ENCODE peak calls at places on chromosome 4, in four cellular contexts. Y is GM10248, X is choroid plexus epithelial cell, I is progenitor cell of endocrine pancreas. A is an unnamed sample.

GRCh38 chr4:147714575-147715401 is 17.1 kb upstream of the ARHGAP10 start:
- DNase-seq in Y (no peak), X (peak), I (no peak), A (peak)

GRCh38 chr4:108029321-108029720 is 39.6 kb downstream of the HADH start:
- DNase-seq in Y (no peak), X (peak), I (no peak), A (no peak)

GRCh38 chr4:88738146-88738545 is 40.5 kb upstream of the NAP1L5 start:
- DNase-seq in Y (no peak), X (no peak), I (no peak), A (no peak)

GRCh38 chr4:3127129-3127528 is 52.6 kb downstream of the HTT start:
- DNase-seq in Y (no peak), X (no peak), I (no peak), A (no peak)

GRCh38 chr4:153222162-153222789 is 18.0 kb downstream of the TRIM2 start:
- DNase-seq in Y (peak), X (peak), I (no peak), A (no peak)

GRCh38 chr4:163866728-163867313 is 372.3 kb downstream of the TMA16 start:
- DNase-seq in Y (no peak), X (no peak), I (no peak), A (no peak)

GRCh38 chr4:56654238-56654632 is 26.9 kb downstream of the HOPX start:
- DNase-seq in Y (no peak), X (peak), I (no peak), A (no peak)

GRCh38 chr4:7852568-7853185 is 87.0 kb downstream of the AFAP1 start:
- DNase-seq in Y (no peak), X (peak), I (no peak), A (no peak)

GRCh38 chr4:61911313-61911756 is 711.2 kb downstream of the ADGRL3 start:
- DNase-seq in Y (no peak), X (peak), I (no peak), A (no peak)

GRCh38 chr4:48047896-48048295 is 31.3 kb downstream of the NIPAL1 start:
- DNase-seq in Y (no peak), X (no peak), I (no peak), A (no peak)

GRCh38 chr4:138035781-138036258 is 206.3 kb downstream of the SLC7A11 start:
- DNase-seq in Y (peak), X (peak), I (no peak), A (no peak)

GRCh38 chr4:78362310-78362709 is 189.3 kb upstream of the ANXA3 start:
- DNase-seq in Y (no peak), X (no peak), I (no peak), A (no peak)

GRCh38 chr4:24226667-24227066 is 336.8 kb upstream of the PPARGC1A start:
- DNase-seq in Y (no peak), X (no peak), I (no peak), A (no peak)

GRCh38 chr4:8920289-8920965 is 48.8 kb upstream of the HMX1 start:
- DNase-seq in Y (peak), X (no peak), I (peak), A (peak)

GRCh38 chr4:87399148-87399547 is 8.2 kb upstream of the HSD17B11 start:
- DNase-seq in Y (no peak), X (no peak), I (no peak), A (no peak)

GRCh38 chr4:12703076-12703475 is 781.1 kb downstream of the RAB28 start:
- DNase-seq in Y (no peak), X (no peak), I (no peak), A (no peak)

GRCh38 chr4:21893136-21893535 is 55.4 kb downstream of the KCNIP4 start:
- DNase-seq in Y (no peak), X (peak), I (no peak), A (no peak)

GRCh38 chr4:998096-998691 is 5.0 kb upstream of the SLC26A1 start:
- DNase-seq in Y (no peak), X (no peak), I (no peak), A (no peak)

GRCh38 chr4:66351761-66352160 is 681.5 kb upstream of the EPHA5 start:
- DNase-seq in Y (no peak), X (peak), I (no peak), A (no peak)

GRCh38 chr4:165331823-165332222 is 4.4 kb downstream of the MSMO1 start:
- DNase-seq in Y (no peak), X (no peak), I (no peak), A (no peak)

GRCh38 chr4:31045724-31046318 is 325.7 kb downstream of the PCDH7 start:
- DNase-seq in Y (no peak), X (peak), I (no peak), A (no peak)

GRCh38 chr4:82372502-82372873 is 1.3 kb downstream of the HNRNPD start:
- DNase-seq in Y (no peak), X (peak), I (no peak), A (peak)

GRCh38 chr4:31539279-31540074 is 819.3 kb downstream of the PCDH7 start:
- DNase-seq in Y (no peak), X (peak), I (no peak), A (no peak)

GRCh38 chr4:112604590-112604989 is 32.1 kb downstream of the ZGRF1 start:
- DNase-seq in Y (peak), X (peak), I (peak), A (no peak)

GRCh38 chr4:36385951-36386561 is 104.6 kb downstream of the DTHD1 start:
- DNase-seq in Y (peak), X (no peak), I (no peak), A (no peak)

GRCh38 chr4:5710065-5710961 is 688 bp upstream of the EVC start:
- DNase-seq in Y (no peak), X (peak), I (no peak), A (no peak)
- TF ChIP-seq CTCF in Y (no peak), X (peak), I (peak), A (peak)

DNA sequence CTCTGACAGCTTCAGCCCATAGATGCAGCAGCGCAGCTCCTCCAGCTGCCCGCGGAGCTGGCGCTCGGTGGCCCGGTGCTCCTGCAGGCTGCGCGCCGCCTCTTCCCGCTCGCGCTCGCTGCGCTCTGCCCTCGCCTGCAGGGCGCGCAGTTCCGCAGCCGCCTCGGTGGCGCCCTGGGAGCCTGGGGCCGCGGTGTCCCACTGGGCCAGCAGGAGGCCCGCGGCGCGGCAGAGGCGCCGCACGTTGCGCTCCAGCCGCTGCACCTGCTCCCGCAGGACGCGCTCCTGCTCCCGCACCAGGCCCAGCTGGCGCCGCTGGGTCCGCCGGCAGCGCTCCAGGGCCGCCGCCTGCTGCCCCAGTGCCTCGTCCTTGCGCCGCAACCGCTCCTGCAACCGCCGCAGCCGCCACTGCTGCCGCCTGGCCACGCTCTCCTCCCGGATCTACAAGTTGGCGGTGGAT is 10.1 kb downstream of the C4orf50 start:
- DNase-seq in Y (no peak), X (no peak), I (peak), A (peak)
- TF ChIP-seq CTCF in Y (no peak), X (no peak), I (peak), A (no peak)

DNA sequence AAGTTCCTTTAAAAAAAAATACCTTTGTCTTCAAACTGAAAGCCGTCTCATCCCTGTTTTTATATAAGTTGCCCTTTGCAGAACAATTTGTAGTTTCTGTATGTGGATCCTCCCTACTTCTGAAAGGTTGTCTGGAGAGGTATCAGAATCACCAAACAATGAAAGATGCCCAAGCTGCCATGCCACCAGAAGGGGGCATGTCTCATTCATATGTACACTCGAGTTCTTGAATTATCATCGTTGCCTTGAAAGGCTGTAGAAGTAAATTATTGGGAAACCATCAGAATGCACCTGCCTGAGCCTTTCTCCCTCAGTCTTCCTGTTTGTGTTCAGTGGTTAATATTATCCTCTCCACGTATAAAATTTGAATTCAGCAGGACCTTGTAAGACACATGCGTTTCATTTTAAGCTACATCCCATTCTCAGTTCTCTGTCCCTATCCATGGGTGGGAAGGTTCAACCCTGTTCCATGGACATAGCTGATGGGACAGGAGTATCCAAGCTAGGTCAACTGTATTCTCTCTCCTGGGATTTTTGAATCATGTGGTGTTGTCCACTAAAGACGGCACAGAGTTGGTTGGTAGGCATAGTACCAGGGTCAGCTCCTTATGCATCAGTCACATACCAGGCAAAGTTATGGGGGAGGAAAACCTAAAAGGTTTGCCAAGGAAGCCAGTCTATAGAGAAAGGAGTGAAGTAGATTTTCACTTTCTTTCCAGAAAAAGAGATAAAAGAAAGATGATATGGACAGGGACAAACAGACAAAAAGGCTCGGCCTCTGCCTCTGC is 24.0 kb downstream of the GALNT7 start:
- DNase-seq in Y (no peak), X (no peak), I (no peak), A (no peak)
- TF ChIP-seq CTCF in Y (peak), X (peak), I (no peak), A (no peak)

DNA sequence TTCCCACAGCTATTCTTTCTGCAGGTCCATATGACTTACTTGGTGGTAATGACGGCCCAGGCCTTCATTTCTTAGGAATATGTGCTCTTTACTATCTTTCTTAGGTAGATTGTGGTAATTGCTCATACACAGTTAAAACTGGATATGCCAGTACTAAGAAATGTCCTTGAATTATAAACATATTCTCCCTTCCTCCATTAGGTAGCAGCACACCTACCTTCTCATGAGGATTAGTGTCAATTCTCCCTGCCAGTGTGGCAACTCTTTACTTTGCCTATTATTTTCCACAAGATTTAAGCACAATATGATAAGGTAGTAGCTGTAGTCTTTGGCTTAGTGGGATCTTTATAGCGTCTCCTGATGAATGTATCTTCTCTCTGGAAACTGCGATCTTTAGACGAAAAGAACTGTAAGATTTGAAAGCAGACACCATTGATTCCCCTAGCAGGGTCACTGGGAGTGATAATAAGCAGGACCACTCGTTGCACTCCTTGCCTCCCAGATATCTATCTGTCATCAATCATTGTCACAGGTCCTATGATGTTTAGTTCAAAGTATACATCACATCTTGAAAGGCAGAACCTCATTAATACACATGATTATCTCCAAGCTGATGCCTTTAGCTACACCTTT is 1240.7 kb downstream of the C4orf33 start:
- DNase-seq in Y (no peak), X (peak), I (no peak), A (no peak)
- TF ChIP-seq CTCF in Y (peak), X (peak), I (peak), A (no peak)

DNA sequence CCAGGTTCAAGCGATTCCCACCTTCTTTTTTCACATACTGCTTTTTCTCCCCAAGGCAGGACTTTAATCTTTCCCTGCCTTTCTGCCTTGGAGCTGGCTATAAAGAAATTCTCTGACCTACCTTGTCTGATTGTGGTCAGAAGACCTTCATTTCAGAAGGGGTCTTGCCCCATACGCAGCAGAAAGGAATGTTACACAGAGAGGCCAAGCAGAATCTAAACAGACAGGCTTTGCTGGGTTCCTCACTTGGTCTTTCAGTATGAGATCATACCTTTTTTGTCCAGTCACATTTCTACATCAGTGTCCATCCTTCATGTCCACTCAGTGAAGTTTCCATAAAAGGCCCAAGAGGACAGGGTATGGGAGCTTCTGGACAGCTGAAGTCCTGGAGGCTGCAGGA is 108.3 kb upstream of the RBPJ start:
- DNase-seq in Y (no peak), X (peak), I (no peak), A (no peak)
- TF ChIP-seq CTCF in Y (no peak), X (no peak), I (no peak), A (no peak)

DNA sequence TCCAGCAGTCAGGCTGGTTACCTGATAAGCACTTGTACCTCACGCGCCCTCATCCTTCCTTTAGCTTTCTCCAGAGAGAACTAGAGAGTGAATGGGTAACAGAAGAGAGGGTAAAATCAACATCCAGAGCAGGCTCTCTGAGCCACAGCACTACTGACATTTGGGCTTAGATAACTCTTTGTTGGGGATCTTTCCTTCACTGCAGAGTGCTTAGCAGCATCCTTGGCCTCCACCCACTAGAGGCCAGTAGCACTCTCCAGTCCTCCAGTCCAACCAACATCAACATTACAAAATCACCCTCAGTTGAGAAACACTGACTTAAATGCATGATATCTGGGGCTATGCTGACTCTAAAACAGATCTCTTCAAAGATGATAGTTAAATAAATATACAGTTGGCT is 220.7 kb downstream of the TACR3 start:
- DNase-seq in Y (no peak), X (peak), I (no peak), A (no peak)
- TF ChIP-seq CTCF in Y (no peak), X (no peak), I (no peak), A (no peak)

DNA sequence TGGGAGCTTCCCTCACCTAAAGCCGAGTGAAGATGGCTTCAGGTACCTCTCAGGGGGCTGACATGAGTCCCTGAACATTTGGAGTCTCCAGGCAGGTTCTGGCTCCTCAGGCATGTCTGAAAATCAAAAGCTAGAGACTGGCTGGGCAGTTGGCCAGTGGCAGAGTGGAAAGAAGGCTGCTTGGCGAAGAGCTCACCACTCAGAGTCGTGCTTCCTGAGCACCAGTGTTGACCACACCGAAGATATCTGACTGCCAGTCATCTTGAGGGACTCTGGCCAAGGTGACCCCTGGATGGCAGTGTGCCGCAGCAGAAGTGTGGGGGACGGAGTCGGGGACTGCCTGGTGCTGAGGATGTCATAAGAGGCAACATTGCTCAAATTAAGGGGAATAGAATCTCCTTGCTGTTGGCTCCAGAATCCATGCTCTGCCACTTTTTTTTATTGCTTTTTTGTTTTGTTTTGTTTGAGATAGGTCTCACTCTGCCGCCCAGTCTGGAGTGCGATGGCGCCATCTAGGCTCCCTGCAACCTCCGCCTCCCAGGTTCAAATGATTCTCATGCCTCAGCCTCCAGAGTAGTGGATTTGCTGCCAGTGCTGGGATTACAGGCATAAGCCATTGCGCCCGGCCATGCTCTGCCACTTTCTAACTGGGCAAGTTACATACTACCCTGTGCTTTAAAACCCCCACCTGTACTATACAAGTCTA is 172.5 kb upstream of the GATB start:
- DNase-seq in Y (no peak), X (no peak), I (no peak), A (no peak)
- TF ChIP-seq CTCF in Y (no peak), X (no peak), I (peak), A (no peak)

GRCh38 chr4:83780334-83780733 is 244.4 kb downstream of the GPAT3 start:
- DNase-seq in Y (no peak), X (no peak), I (no peak), A (no peak)
- TF ChIP-seq CTCF in Y (no peak), X (peak), I (no peak), A (no peak)